ENCODE peak calls at places on chromosomes 13 and 19, in four cellular contexts. One of them, this sample, is unnamed.

GRCh38 chr13:40377783-40378182 is 288.7 kb downstream of the FOXO1 start:
- DNase-seq in fibroblast of mammary gland: peak; percentile 87
- DNase-seq in uterus: no peak
- DNase-seq in body of pancreas: no peak
- DNase-seq in this sample: peak; percentile 20

GRCh38 chr13:28138756-28139470 is 568 bp downstream of the PAN3 start:
- DNase-seq in fibroblast of mammary gland: peak; percentile 84
- DNase-seq in uterus: peak; percentile 78
- DNase-seq in body of pancreas: peak; percentile 80
- DNase-seq in this sample: peak; percentile 89

GRCh38 chr13:32432856-32433255 is 4.9 kb upstream of the N4BP2L1 start:
- DNase-seq in fibroblast of mammary gland: no peak
- DNase-seq in uterus: no peak
- DNase-seq in body of pancreas: no peak
- DNase-seq in this sample: no peak

GRCh38 chr13:59144700-59145099 is 1019.0 kb downstream of the DIAPH3 start:
- DNase-seq in fibroblast of mammary gland: no peak
- DNase-seq in uterus: no peak
- DNase-seq in body of pancreas: no peak
- DNase-seq in this sample: peak; percentile 68

GRCh38 chr13:75803175-75803611 is 167.1 kb downstream of the LMO7 start:
- DNase-seq in fibroblast of mammary gland: no peak
- DNase-seq in uterus: no peak
- DNase-seq in body of pancreas: peak; percentile 54
- DNase-seq in this sample: no peak

GRCh38 chr13:29758591-29759114 is 91.8 kb downstream of the UBL3 start:
- DNase-seq in fibroblast of mammary gland: no peak
- DNase-seq in uterus: no peak
- DNase-seq in body of pancreas: no peak
- DNase-seq in this sample: no peak

GRCh38 chr19:16087940-16088339 is 11.6 kb downstream of the TPM4 start:
- DNase-seq in fibroblast of mammary gland: no peak
- DNase-seq in uterus: no peak
- DNase-seq in body of pancreas: no peak
- DNase-seq in this sample: no peak

GRCh38 chr13:44692173-44692713 is 116.1 kb upstream of the TSC22D1 start:
- DNase-seq in fibroblast of mammary gland: peak; percentile 29
- DNase-seq in uterus: no peak
- DNase-seq in body of pancreas: no peak
- DNase-seq in this sample: no peak

GRCh38 chr19:1177322-1178114 is 3.5 kb upstream of the SBNO2 start:
- DNase-seq in fibroblast of mammary gland: peak; percentile 96
- DNase-seq in uterus: peak; percentile 41
- DNase-seq in body of pancreas: no peak
- DNase-seq in this sample: peak; percentile 97

GRCh38 chr13:30580852-30581502 is 36.7 kb upstream of the USPL1 start:
- DNase-seq in fibroblast of mammary gland: no peak
- DNase-seq in uterus: no peak
- DNase-seq in body of pancreas: peak; percentile 57
- DNase-seq in this sample: no peak

GRCh38 chr13:98972059-98972458 is 5.8 kb downstream of the DOCK9 start:
- DNase-seq in fibroblast of mammary gland: no peak
- DNase-seq in uterus: no peak
- DNase-seq in body of pancreas: no peak
- DNase-seq in this sample: no peak

GRCh38 chr19:16452321-16452720 is 19.4 kb downstream of the EPS15L1 start:
- DNase-seq in fibroblast of mammary gland: no peak
- DNase-seq in uterus: no peak
- DNase-seq in body of pancreas: no peak
- DNase-seq in this sample: no peak

GRCh38 chr13:96996097-96996496 is 1.8 kb upstream of the OXGR1 start:
- DNase-seq in fibroblast of mammary gland: no peak
- DNase-seq in uterus: no peak
- DNase-seq in body of pancreas: no peak
- DNase-seq in this sample: no peak

GRCh38 chr13:95603887-95604533 is 40.5 kb downstream of the DZIP1 start:
- DNase-seq in fibroblast of mammary gland: peak; percentile 59
- DNase-seq in uterus: no peak
- DNase-seq in body of pancreas: peak; percentile 86
- DNase-seq in this sample: peak; percentile 21

GRCh38 chr19:13849991-13850909 is 26.7 kb upstream of the NANOS3 start:
- DNase-seq in fibroblast of mammary gland: peak; percentile 62
- DNase-seq in uterus: peak; percentile 92
- DNase-seq in body of pancreas: peak; percentile 91
- DNase-seq in this sample: peak; percentile 73

GRCh38 chr13:31956944-31957644 is 74.5 kb upstream of the FRY start:
- DNase-seq in fibroblast of mammary gland: no peak
- DNase-seq in uterus: no peak
- DNase-seq in body of pancreas: no peak
- DNase-seq in this sample: peak; percentile 16

GRCh38 chr19:10654610-10655456 is 687 bp downstream of the ILF3 start:
- DNase-seq in fibroblast of mammary gland: no peak
- DNase-seq in uterus: peak; percentile 61
- DNase-seq in body of pancreas: peak; percentile 41
- DNase-seq in this sample: peak; percentile 23

GRCh38 chr19:32324631-32325215 is 20.7 kb upstream of the ZNF507 start:
- DNase-seq in fibroblast of mammary gland: no peak
- DNase-seq in uterus: no peak
- DNase-seq in body of pancreas: no peak
- DNase-seq in this sample: peak; percentile 40

GRCh38 chr19:14408641-14409120 is 10.5 kb downstream of the DDX39A start:
- DNase-seq in fibroblast of mammary gland: peak; percentile 63
- DNase-seq in uterus: no peak
- DNase-seq in body of pancreas: no peak
- DNase-seq in this sample: peak; percentile 10

GRCh38 chr13:60329221-60329983 is 67.6 kb upstream of the TDRD3 start:
- DNase-seq in fibroblast of mammary gland: peak; percentile 25
- DNase-seq in uterus: no peak
- DNase-seq in body of pancreas: peak; percentile 30
- DNase-seq in this sample: peak; percentile 48

GRCh38 chr19:18220632-18221275 is 5.5 kb downstream of the PDE4C start:
- DNase-seq in fibroblast of mammary gland: no peak
- DNase-seq in uterus: no peak
- DNase-seq in body of pancreas: no peak
- DNase-seq in this sample: no peak

GRCh38 chr19:56076413-56076998 is 44.6 kb downstream of the ZNF787 start:
- DNase-seq in fibroblast of mammary gland: peak; percentile 57
- DNase-seq in uterus: peak; percentile 44
- DNase-seq in body of pancreas: peak; percentile 65
- DNase-seq in this sample: peak; percentile 73

GRCh38 chr19:49927526-49928264 is 1.3 kb upstream of the ATF5 start:
- DNase-seq in fibroblast of mammary gland: no peak
- DNase-seq in uterus: no peak
- DNase-seq in body of pancreas: no peak
- DNase-seq in this sample: no peak
- H3K4me3 ChIP-seq in fibroblast of mammary gland: peak overlapping the region; percentile 16
- H3K4me3 ChIP-seq in uterus: no peak overlapping the region
- H3K4me3 ChIP-seq in body of pancreas: no peak overlapping the region
- H3K4me3 ChIP-seq in this sample: peak overlapping the region; percentile 14

GRCh38 chr19:4326837-4327251 is 11.8 kb downstream of the STAP2 start:
- DNase-seq in fibroblast of mammary gland: no peak
- DNase-seq in uterus: no peak
- DNase-seq in body of pancreas: no peak
- DNase-seq in this sample: no peak

GRCh38 chr19:4328243-4328990 is 10.2 kb downstream of the STAP2 start:
- DNase-seq in fibroblast of mammary gland: peak; percentile 93
- DNase-seq in uterus: peak; percentile 90
- DNase-seq in body of pancreas: peak; percentile 98
- DNase-seq in this sample: peak; percentile 98

GRCh38 chr19:4327877-4328242 is 10.8 kb downstream of the STAP2 start:
- DNase-seq in fibroblast of mammary gland: no peak
- DNase-seq in uterus: no peak
- DNase-seq in body of pancreas: no peak
- DNase-seq in this sample: no peak

GRCh38 chr19:4327252-4327876 is 11.3 kb downstream of the STAP2 start:
- DNase-seq in fibroblast of mammary gland: peak; percentile 41
- DNase-seq in uterus: peak; percentile 69
- DNase-seq in body of pancreas: peak; percentile 85
- DNase-seq in this sample: peak; percentile 32

DNA sequence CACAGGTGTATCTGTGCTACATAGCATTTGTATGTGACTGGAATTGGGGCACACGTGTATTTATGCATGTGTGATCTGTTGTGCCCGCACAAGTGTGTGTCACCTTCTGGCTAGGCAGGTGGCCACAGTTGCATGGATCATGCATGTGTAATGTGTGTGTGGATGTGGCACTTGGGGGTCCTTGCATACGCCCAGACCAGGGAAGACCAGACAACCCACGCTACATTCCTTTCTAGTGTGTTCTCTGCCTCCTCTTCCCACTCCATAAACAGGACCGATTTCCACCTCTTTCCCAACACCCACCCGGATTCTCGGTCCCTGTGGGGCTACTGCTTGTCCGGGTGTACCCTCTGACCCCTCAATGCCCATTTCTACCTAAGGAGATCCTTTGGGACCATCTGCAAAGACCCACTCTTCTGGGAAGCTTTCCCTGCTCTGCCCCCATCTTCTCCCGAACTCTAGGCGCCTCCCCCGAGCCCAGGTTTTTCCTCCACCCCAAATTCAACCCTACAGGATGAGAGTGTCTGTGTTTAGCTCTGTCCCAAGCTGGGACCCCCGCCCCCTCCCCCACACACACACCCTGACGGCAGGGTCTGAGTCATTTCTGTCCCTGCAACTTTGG is 12.3 kb downstream of the STAP2 start:
- DNase-seq in fibroblast of mammary gland: no peak
- DNase-seq in uterus: no peak
- DNase-seq in body of pancreas: no peak
- DNase-seq in this sample: no peak
- H3K4me3 ChIP-seq in fibroblast of mammary gland: no peak overlapping the region
- H3K4me3 ChIP-seq in uterus: no peak overlapping the region
- H3K4me3 ChIP-seq in body of pancreas: no peak overlapping the region
- H3K4me3 ChIP-seq in this sample: no peak overlapping the region

GRCh38 chr19:5430237-5430636 is 25.0 kb upstream of the ZNRF4 start:
- DNase-seq in fibroblast of mammary gland: no peak
- DNase-seq in uterus: no peak
- DNase-seq in body of pancreas: no peak
- DNase-seq in this sample: no peak
- H3K4me3 ChIP-seq in fibroblast of mammary gland: no peak overlapping the region
- H3K4me3 ChIP-seq in uterus: no peak overlapping the region
- H3K4me3 ChIP-seq in body of pancreas: no peak overlapping the region
- H3K4me3 ChIP-seq in this sample: no peak overlapping the region

GRCh38 chr19:4660181-4660791 is 9.9 kb downstream of the MYDGF start:
- DNase-seq in fibroblast of mammary gland: no peak
- DNase-seq in uterus: no peak
- DNase-seq in body of pancreas: no peak
- DNase-seq in this sample: no peak
- H3K4me3 ChIP-seq in fibroblast of mammary gland: no peak overlapping the region
- H3K4me3 ChIP-seq in uterus: no peak overlapping the region
- H3K4me3 ChIP-seq in body of pancreas: no peak overlapping the region
- H3K4me3 ChIP-seq in this sample: no peak overlapping the region

This sample was measured in fibroblast of the aortic adventitia.